ENCODE peak calls at places on chromosomes 2 and 18, in seven cellular contexts. One of them, this sample, is unnamed.

GRCh38 chr2:209523778-209524362 is 100.0 kb downstream of the MAP2 start:
- DNase-seq in IMR-90: peak
- DNase-seq in neural progenitor cell: no peak
- DNase-seq in GM12865: peak
- DNase-seq in cardiac fibroblast: no peak
- DNase-seq in fibroblast of mammary gland: no peak
- DNase-seq in keratinocyte: no peak
- DNase-seq in this sample: no peak

GRCh38 chr2:206113148-206113547 is 27.2 kb upstream of the INO80D start:
- DNase-seq in fibroblast of mammary gland: peak
- DNase-seq in IMR-90: peak
- DNase-seq in cardiac fibroblast: peak
- DNase-seq in GM12865: no peak
- DNase-seq in neural progenitor cell: no peak
- DNase-seq in keratinocyte: no peak
- DNase-seq in this sample: peak

GRCh38 chr2:23806201-23806600 is 120.7 kb downstream of the ATAD2B start:
- DNase-seq in neural progenitor cell: no peak
- DNase-seq in keratinocyte: no peak
- DNase-seq in IMR-90: no peak
- DNase-seq in cardiac fibroblast: no peak
- DNase-seq in GM12865: no peak
- DNase-seq in fibroblast of mammary gland: no peak
- DNase-seq in this sample: no peak

GRCh38 chr2:23596316-23596885 is 211.4 kb downstream of the KLHL29 start:
- DNase-seq in neural progenitor cell: no peak
- DNase-seq in IMR-90: peak
- DNase-seq in keratinocyte: no peak
- DNase-seq in fibroblast of mammary gland: peak
- DNase-seq in cardiac fibroblast: no peak
- DNase-seq in GM12865: no peak
- DNase-seq in this sample: peak

GRCh38 chr2:202154613-202155281 is 81.7 kb downstream of the KIAA2012 start:
- DNase-seq in keratinocyte: no peak
- DNase-seq in IMR-90: peak
- DNase-seq in GM12865: no peak
- DNase-seq in fibroblast of mammary gland: no peak
- DNase-seq in cardiac fibroblast: no peak
- DNase-seq in neural progenitor cell: no peak
- DNase-seq in this sample: peak

GRCh38 chr2:240499309-240500301 is 58.2 kb downstream of the ANKMY1 start:
- DNase-seq in GM12865: no peak
- DNase-seq in neural progenitor cell: no peak
- DNase-seq in keratinocyte: no peak
- DNase-seq in cardiac fibroblast: no peak
- DNase-seq in IMR-90: no peak
- DNase-seq in fibroblast of mammary gland: no peak
- DNase-seq in this sample: no peak

GRCh38 chr2:160993543-160994090 is 166.6 kb upstream of the TANK start:
- DNase-seq in keratinocyte: no peak
- DNase-seq in GM12865: no peak
- DNase-seq in cardiac fibroblast: no peak
- DNase-seq in neural progenitor cell: no peak
- DNase-seq in fibroblast of mammary gland: no peak
- DNase-seq in IMR-90: no peak
- DNase-seq in this sample: peak

GRCh38 chr2:202653890-202654289 is 19.1 kb downstream of the FAM117B start:
- DNase-seq in keratinocyte: no peak
- DNase-seq in IMR-90: no peak
- DNase-seq in neural progenitor cell: no peak
- DNase-seq in cardiac fibroblast: no peak
- DNase-seq in GM12865: no peak
- DNase-seq in fibroblast of mammary gland: no peak
- DNase-seq in this sample: no peak

GRCh38 chr2:204109681-204110080 is 173.1 kb downstream of the ICOS start:
- DNase-seq in GM12865: no peak
- DNase-seq in keratinocyte: no peak
- DNase-seq in IMR-90: no peak
- DNase-seq in cardiac fibroblast: no peak
- DNase-seq in fibroblast of mammary gland: no peak
- DNase-seq in neural progenitor cell: no peak
- DNase-seq in this sample: no peak

GRCh38 chr2:199261221-199261620 is 196.5 kb downstream of the SATB2 start:
- DNase-seq in keratinocyte: no peak
- DNase-seq in IMR-90: peak
- DNase-seq in fibroblast of mammary gland: peak
- DNase-seq in neural progenitor cell: peak
- DNase-seq in GM12865: no peak
- DNase-seq in cardiac fibroblast: peak
- DNase-seq in this sample: peak
- TF ChIP-seq CTCF in keratinocyte: no peak
- TF ChIP-seq CTCF in IMR-90: no peak
- TF ChIP-seq CTCF in fibroblast of mammary gland: peak
- TF ChIP-seq CTCF in neural progenitor cell: no peak
- TF ChIP-seq CTCF in GM12865: no peak
- TF ChIP-seq CTCF in cardiac fibroblast: no peak
- TF ChIP-seq CTCF in this sample: no peak

DNA sequence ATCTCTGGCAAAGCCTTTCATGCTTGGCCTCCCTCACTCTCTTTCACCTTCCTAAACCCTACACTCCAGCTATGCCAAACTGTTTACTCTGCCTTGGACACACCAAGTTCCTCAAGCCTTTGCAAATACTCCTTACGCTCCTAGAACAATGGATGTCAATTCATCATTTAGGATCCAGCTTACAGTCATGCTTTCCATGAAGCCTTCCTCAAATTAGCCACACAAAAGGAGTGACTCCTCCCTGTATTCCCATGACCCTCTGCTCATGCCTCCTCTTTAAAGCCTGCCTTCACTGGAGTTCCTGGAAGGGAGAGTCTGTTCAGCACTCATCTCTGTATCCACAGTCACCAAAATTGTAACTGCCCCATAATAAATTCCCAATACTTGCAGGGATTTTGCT is 736 bp upstream of the EHD3 start:
- DNase-seq in neural progenitor cell: no peak
- DNase-seq in IMR-90: no peak
- DNase-seq in cardiac fibroblast: no peak
- DNase-seq in GM12865: no peak
- DNase-seq in keratinocyte: no peak
- DNase-seq in fibroblast of mammary gland: peak
- DNase-seq in this sample: no peak
- H3K4me3 ChIP-seq in neural progenitor cell: no peak
- H3K4me3 ChIP-seq in IMR-90: no peak
- H3K4me3 ChIP-seq in cardiac fibroblast: no peak
- H3K4me3 ChIP-seq in GM12865: peak
- H3K4me3 ChIP-seq in keratinocyte: no peak
- H3K4me3 ChIP-seq in fibroblast of mammary gland: no peak
- H3K4me3 ChIP-seq in this sample: no peak

DNA sequence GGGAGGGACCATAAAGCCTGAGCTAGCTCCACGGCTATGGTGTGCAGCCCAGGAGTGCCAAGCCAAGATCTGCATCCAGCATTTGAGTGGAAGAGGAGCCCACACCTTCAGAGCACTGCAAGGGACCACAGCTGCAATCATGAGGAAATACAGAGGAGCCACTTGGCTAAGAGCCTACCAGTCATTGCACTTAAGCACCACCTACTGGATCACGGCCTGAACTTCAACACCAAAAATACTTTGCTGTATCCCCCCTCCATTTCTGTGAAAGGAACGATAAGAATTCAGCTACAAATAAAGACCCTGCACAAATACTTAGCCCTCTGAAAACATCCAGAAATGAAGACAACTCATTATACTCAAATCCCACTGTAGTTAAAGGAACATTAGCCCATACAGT is 545.3 kb downstream of the TSN start:
- DNase-seq in IMR-90: peak
- DNase-seq in fibroblast of mammary gland: peak
- DNase-seq in cardiac fibroblast: peak
- DNase-seq in GM12865: peak
- DNase-seq in neural progenitor cell: no peak
- DNase-seq in keratinocyte: no peak
- DNase-seq in this sample: no peak
- TF ChIP-seq CTCF in IMR-90: no peak
- TF ChIP-seq CTCF in fibroblast of mammary gland: no peak
- TF ChIP-seq CTCF in cardiac fibroblast: peak
- TF ChIP-seq CTCF in GM12865: peak
- TF ChIP-seq CTCF in neural progenitor cell: peak
- TF ChIP-seq CTCF in keratinocyte: no peak
- TF ChIP-seq CTCF in this sample: no peak

GRCh38 chr2:223612501-223612900 is 10.3 kb upstream of the SCG2 start:
- DNase-seq in GM12865: no peak
- DNase-seq in IMR-90: no peak
- DNase-seq in keratinocyte: no peak
- DNase-seq in cardiac fibroblast: no peak
- DNase-seq in neural progenitor cell: no peak
- DNase-seq in fibroblast of mammary gland: no peak
- DNase-seq in this sample: no peak
- H3K4me3 ChIP-seq in GM12865: no peak
- H3K4me3 ChIP-seq in IMR-90: peak
- H3K4me3 ChIP-seq in keratinocyte: no peak
- H3K4me3 ChIP-seq in cardiac fibroblast: peak
- H3K4me3 ChIP-seq in neural progenitor cell: peak
- H3K4me3 ChIP-seq in fibroblast of mammary gland: peak
- H3K4me3 ChIP-seq in this sample: peak

GRCh38 chr18:69469444-69469919 is 68.8 kb downstream of the DOK6 start:
- DNase-seq in neural progenitor cell: peak
- DNase-seq in fibroblast of mammary gland: peak
- DNase-seq in cardiac fibroblast: no peak
- DNase-seq in GM12865: peak
- DNase-seq in keratinocyte: no peak
- DNase-seq in IMR-90: no peak
- DNase-seq in this sample: peak
- TF ChIP-seq CTCF in neural progenitor cell: peak
- TF ChIP-seq CTCF in fibroblast of mammary gland: peak
- TF ChIP-seq CTCF in cardiac fibroblast: no peak
- TF ChIP-seq CTCF in GM12865: no peak
- TF ChIP-seq CTCF in keratinocyte: no peak
- TF ChIP-seq CTCF in IMR-90: peak
- TF ChIP-seq CTCF in this sample: peak

GRCh38 chr2:152353364-152353763 is 18.4 kb downstream of the FMNL2 start:
- DNase-seq in IMR-90: no peak
- DNase-seq in cardiac fibroblast: no peak
- DNase-seq in keratinocyte: no peak
- DNase-seq in GM12865: no peak
- DNase-seq in neural progenitor cell: no peak
- DNase-seq in fibroblast of mammary gland: no peak
- DNase-seq in this sample: no peak
- H3K4me3 ChIP-seq in IMR-90: no peak
- H3K4me3 ChIP-seq in cardiac fibroblast: no peak
- H3K4me3 ChIP-seq in keratinocyte: no peak
- H3K4me3 ChIP-seq in GM12865: no peak
- H3K4me3 ChIP-seq in neural progenitor cell: no peak
- H3K4me3 ChIP-seq in fibroblast of mammary gland: no peak
- H3K4me3 ChIP-seq in this sample: no peak

GRCh38 chr2:332592-332991 is 44.7 kb upstream of the ALKAL2 start:
- DNase-seq in fibroblast of mammary gland: no peak
- DNase-seq in cardiac fibroblast: no peak
- DNase-seq in neural progenitor cell: no peak
- DNase-seq in keratinocyte: no peak
- DNase-seq in IMR-90: no peak
- DNase-seq in GM12865: no peak
- DNase-seq in this sample: no peak
- TF ChIP-seq CTCF in fibroblast of mammary gland: no peak
- TF ChIP-seq CTCF in cardiac fibroblast: no peak
- TF ChIP-seq CTCF in neural progenitor cell: peak
- TF ChIP-seq CTCF in keratinocyte: no peak
- TF ChIP-seq CTCF in IMR-90: no peak
- TF ChIP-seq CTCF in GM12865: no peak
- TF ChIP-seq CTCF in this sample: peak

DNA sequence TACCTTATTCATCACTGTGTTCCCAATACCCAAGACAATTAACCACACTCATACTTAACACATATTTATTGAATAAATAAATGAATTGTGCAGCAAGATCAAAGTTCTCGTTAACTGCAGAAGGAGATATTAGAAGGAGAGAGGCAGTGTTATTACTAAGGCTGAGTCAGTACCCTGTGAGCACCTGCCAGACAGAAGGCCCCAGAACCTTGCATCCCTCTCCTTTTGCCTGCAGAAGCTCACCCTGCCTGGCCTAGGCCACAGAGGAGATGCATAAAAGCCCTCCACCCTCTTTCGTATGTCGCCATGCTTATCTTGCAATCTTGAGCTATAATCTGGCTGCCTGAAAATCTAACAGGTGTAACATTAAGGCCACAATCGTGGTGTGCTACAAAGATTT is 20.5 kb upstream of the RNF149 start:
- DNase-seq in GM12865: no peak
- DNase-seq in IMR-90: no peak
- DNase-seq in fibroblast of mammary gland: no peak
- DNase-seq in neural progenitor cell: no peak
- DNase-seq in keratinocyte: no peak
- DNase-seq in cardiac fibroblast: no peak
- DNase-seq in this sample: no peak
- H3K4me3 ChIP-seq in GM12865: no peak
- H3K4me3 ChIP-seq in IMR-90: no peak
- H3K4me3 ChIP-seq in fibroblast of mammary gland: no peak
- H3K4me3 ChIP-seq in neural progenitor cell: no peak
- H3K4me3 ChIP-seq in keratinocyte: no peak
- H3K4me3 ChIP-seq in cardiac fibroblast: no peak
- H3K4me3 ChIP-seq in this sample: no peak